ENCODE peak calls at places on chromosome 1, in six cellular contexts. G is heart left ventricle, Q is breast epithelium, S is mammary epithelial cell, X is ovary, U is uterus. V is an unnamed sample.

GRCh38 chr1:204359474-204360255 is at the start of gene PLEKHA6:
- DNase-seq in X (peak; percentile 57), S (no peak), G (peak; percentile 69), U (no peak), Q (no peak), V (no peak)

GRCh38 chr1:168093616-168094015 is 43.1 kb downstream of the GPR161 start:
- DNase-seq in G (no peak), X (no peak), U (no peak), Q (no peak), S (no peak), V (no peak)

GRCh38 chr1:202107801-202108731 is 14.7 kb upstream of the GPR37L1 start:
- DNase-seq in S (peak; percentile 60), U (no peak), X (no peak), Q (no peak), G (peak; percentile 80), V (peak; percentile 95)

GRCh38 chr1:195195423-195196057 is 1412.7 kb downstream of the KCNT2 start:
- DNase-seq in X (no peak), Q (no peak), S (no peak), G (no peak), U (no peak), V (no peak)

GRCh38 chr1:14504517-14504916 is 94.0 kb upstream of the KAZN start:
- DNase-seq in U (no peak), S (no peak), X (no peak), G (no peak), Q (no peak), V (no peak)

GRCh38 chr1:36508257-36508656 is 25.5 kb upstream of the CSF3R start:
- DNase-seq in Q (no peak), S (no peak), U (no peak), X (no peak), G (no peak), V (no peak)

GRCh38 chr1:117366982-117367768 is at the start of gene MAN1A2:
- DNase-seq in S (peak; percentile 82), U (peak; percentile 85), G (peak; percentile 94), Q (peak; percentile 83), X (peak; percentile 86), V (peak; percentile 90)

GRCh38 chr1:204274441-204274840 is 60.7 kb upstream of the GOLT1A start:
- DNase-seq in S (no peak), X (no peak), G (no peak), U (no peak), Q (no peak), V (no peak)

GRCh38 chr1:28395181-28395580 is 25.6 kb downstream of the PHACTR4 start:
- DNase-seq in G (no peak), S (peak; percentile 14), X (no peak), U (no peak), Q (no peak), V (no peak)

GRCh38 chr1:225881081-225882007 is 836 bp downstream of the TMEM63A start:
- DNase-seq in Q (peak; percentile 55), U (peak; percentile 54), X (peak; percentile 54), G (peak; percentile 72), S (peak; percentile 28), V (peak; percentile 77)

GRCh38 chr1:203133969-203134725 is 6.6 kb downstream of the ADORA1 start:
- DNase-seq in G (no peak), U (peak; percentile 66), X (no peak), S (no peak), Q (no peak), V (no peak)

GRCh38 chr1:205689479-205689878 is 9.2 kb upstream of the SLC45A3 start:
- DNase-seq in X (no peak), G (no peak), S (no peak), Q (no peak), U (no peak), V (no peak)

GRCh38 chr1:219317762-219318353 is 144.2 kb downstream of the LYPLAL1 start:
- DNase-seq in X (no peak), G (no peak), Q (no peak), S (no peak), U (no peak), V (no peak)

GRCh38 chr1:208528577-208529240 is 284.5 kb upstream of the PLXNA2 start:
- DNase-seq in G (no peak), S (no peak), Q (no peak), U (no peak), X (peak; percentile 27), V (no peak)

GRCh38 chr1:175409938-175410337 is 217.4 kb upstream of the KIAA0040 start:
- DNase-seq in U (no peak), S (no peak), G (no peak), X (no peak), Q (no peak), V (no peak)

GRCh38 chr1:20930427-20930826 is 143.3 kb upstream of the HP1BP3 start:
- DNase-seq in U (no peak), G (no peak), S (no peak), Q (no peak), X (no peak), V (no peak)

GRCh38 chr1:65942476-65942875 is 149.8 kb downstream of the PDE4B start:
- DNase-seq in X (no peak), Q (no peak), G (no peak), U (no peak), S (no peak), V (no peak)

GRCh38 chr1:176795929-176796328 is 333.0 kb downstream of the PAPPA2 start:
- DNase-seq in U (no peak), X (no peak), S (peak; percentile 3), G (no peak), Q (no peak), V (peak; percentile 21)

GRCh38 chr1:119771016-119771415 is 2.3 kb upstream of the HMGCS2 start:
- DNase-seq in Q (no peak), U (no peak), G (peak; percentile 54), X (no peak), S (no peak), V (no peak)

GRCh38 chr1:50989694-50990093 is 19.6 kb downstream of the CDKN2C start:
- DNase-seq in G (no peak), S (no peak), U (no peak), Q (no peak), X (no peak), V (no peak)

DNA sequence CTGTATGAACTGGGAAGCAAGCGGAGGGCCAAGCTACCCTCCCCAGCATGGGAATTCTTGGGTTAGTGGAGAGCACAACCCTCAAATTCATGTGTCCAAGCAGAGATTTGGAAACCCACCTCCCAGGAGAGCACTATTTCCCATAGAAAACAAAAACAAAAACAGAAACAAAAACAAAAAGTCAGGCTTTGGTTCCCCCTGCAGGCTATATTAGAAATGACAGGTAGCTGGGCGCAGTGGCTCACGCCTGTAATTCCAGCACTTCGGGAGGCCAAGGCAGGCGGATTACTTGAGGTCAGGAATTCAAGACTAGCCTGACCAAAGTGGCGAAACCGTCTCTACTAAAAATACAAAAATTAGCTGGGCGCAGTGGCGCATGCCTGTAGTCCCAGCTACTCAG is 10.8 kb downstream of the MINDY1 start:
- DNase-seq in Q (no peak), X (peak; percentile 64), S (no peak), G (no peak), U (peak; percentile 63), V (peak; percentile 79)
- H3K4me3 ChIP-seq in Q (no peak overlapping the region), X (peak overlapping the region; percentile 11), S (no peak overlapping the region), G (peak overlapping the region; percentile 40), U (no peak overlapping the region), V (no peak overlapping the region)

DNA sequence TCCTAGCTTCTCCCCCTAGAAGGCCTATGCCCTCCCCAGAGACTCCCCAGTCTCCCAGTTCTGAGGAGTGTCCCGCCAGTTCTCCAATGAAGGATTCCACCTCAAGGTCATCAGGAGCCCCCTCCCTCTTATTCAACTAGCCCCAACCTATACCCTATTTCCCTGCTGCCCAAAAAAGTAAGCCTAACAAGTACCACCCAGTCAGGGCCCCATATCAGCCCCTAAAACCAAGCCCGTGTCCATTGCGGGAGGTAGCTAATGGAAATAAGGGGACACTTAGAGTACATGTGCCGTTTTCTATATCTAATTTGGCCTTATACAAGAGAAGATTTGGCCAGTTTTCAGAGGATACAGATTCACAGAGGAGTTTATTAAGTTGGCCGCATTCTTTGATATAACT is 416.2 kb downstream of the MATN1 start:
- DNase-seq in X (no peak), U (no peak), S (no peak), G (no peak), Q (no peak), V (no peak)
- H3K4me1 ChIP-seq in X (no peaks in the 10 kb centered on the region), U (no peaks in the 10 kb centered on the region), S (no peaks in the 10 kb centered on the region), G (no peaks in the 10 kb centered on the region), Q (no peaks in the 10 kb centered on the region), V (no peaks in the 10 kb centered on the region)

GRCh38 chr1:11920239-11920903 is 5.9 kb downstream of the KIAA2013 start:
- DNase-seq in U (no peak), S (no peak), G (peak; percentile 57), Q (peak; percentile 41), X (no peak), V (no peak)
- H3K27ac ChIP-seq in U (no peak overlapping the region), S (no peak overlapping the region), G (peak overlapping the region; percentile 46), Q (peak overlapping the region; percentile 26), X (no peak overlapping the region), V (no peak overlapping the region)

DNA sequence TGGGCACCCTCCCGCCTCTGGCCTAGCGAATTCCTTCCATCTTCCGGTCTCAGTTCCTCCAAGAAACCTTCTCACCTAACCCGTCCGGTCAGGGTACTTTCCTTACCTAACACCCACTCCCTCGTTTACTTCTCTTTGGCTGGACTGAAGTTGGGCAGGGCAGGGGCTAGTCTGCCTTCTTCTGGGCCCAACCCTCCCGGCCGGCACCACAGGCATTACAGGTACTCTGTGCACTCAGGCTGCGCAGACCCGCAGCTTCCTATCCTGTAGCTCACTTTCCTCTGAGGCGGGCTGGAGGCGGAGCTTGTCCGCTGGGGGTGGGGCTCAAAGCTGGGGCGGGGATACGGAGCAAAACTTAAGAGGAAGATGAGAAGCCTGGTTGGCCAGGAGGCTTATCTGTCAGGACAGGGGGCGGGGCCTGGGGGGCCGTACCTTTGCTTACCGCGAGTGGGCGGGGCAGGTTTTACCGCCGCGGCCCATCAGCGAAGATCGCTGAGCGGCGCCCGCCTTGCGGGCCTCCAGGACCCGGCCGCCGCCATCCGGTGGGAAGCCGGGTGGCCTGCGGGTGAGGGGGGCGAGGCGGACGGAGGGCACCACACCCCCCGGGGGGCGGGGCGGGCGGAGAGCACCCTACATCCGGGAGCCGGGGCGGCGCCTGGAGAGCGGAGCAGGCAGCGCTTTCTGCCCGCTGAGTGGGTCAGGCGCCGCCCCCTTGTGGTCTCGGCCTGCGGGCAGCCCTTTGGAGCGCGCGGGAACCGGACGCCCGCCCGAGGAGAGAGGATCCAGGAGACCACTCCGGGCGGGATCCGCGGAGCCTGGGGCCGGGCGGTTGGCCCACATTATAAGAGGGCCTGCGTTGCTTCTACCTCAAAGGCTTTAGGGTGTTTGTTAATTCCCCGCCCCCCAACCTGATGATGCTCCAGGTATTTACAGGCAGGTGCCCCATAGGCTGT is 31.9 kb downstream of the ZNF648 start:
- DNase-seq in U (peak; percentile 99), G (peak; percentile 96), X (peak; percentile 99), Q (peak; percentile 99), S (peak; percentile 97), V (peak; percentile 99)
- H3K4me3 ChIP-seq in U (peak overlapping the region; percentile 60), G (peak overlapping the region; percentile 78), X (peak overlapping the region; percentile 70), Q (peak overlapping the region; percentile 69), S (peak overlapping the region; percentile 60), V (no peak overlapping the region)

GRCh38 chr1:25027876-25028586 is 98.0 kb upstream of the RUNX3 start:
- DNase-seq in U (no peak), G (no peak), S (no peak), X (no peak), Q (no peak), V (no peak)
- H3K4me1 ChIP-seq in U (no peaks in the 10 kb centered on the region), G (no peaks in the 10 kb centered on the region), S (peaks cover 6% of the 10 kb centered on the region), X (no peaks in the 10 kb centered on the region), Q (no peaks in the 10 kb centered on the region), V (no peaks in the 10 kb centered on the region)

V was measured in adrenal gland.